ENCODE peak calls at places on chromosomes 5 and 9, in seven cellular contexts. B, N, H, T, R, P and M are unnamed samples.
A peak's percentile ranks its signal among the peaks of the same experiment; 100 is the strongest.

GRCh38 chr9:136756134-136756438 is 2.0 kb downstream of the LCN8 start:
- DNase-seq in B (no peak), N (no peak), H (no peak), T (no peak), R (no peak), P (no peak), M (no peak)

GRCh38 chr9:70262948-70263347 is 4.2 kb downstream of the SMC5 start:
- DNase-seq in B (no peak), N (no peak), H (no peak), T (no peak), R (no peak), P (no peak), M (no peak)

GRCh38 chr9:73037613-73038012 is 84.8 kb upstream of the ALDH1A1 start:
- DNase-seq in B (no peak), N (peak; percentile 13), H (no peak), T (no peak), R (no peak), P (no peak), M (no peak)

GRCh38 chr9:33795281-33795680 is at the start of gene PRSS3:
- DNase-seq in B (no peak), N (no peak), H (peak; percentile 49), T (no peak), R (no peak), P (no peak), M (no peak)

GRCh38 chr9:32378993-32379729 is 5.3 kb upstream of the ACO1 start:
- DNase-seq in B (no peak), N (peak; percentile 76), H (peak; percentile 71), T (no peak), R (peak; percentile 63), P (peak; percentile 23), M (no peak)

GRCh38 chr5:120568716-120569115 is 104.6 kb downstream of the PRR16 start:
- DNase-seq in B (no peak), N (peak; percentile 46), H (no peak), T (no peak), R (no peak), P (no peak), M (no peak)

GRCh38 chr5:131749723-131750470 is 46.9 kb downstream of the FNIP1 start:
- DNase-seq in B (no peak), N (no peak), H (no peak), T (no peak), R (no peak), P (no peak), M (no peak)

GRCh38 chr9:121741198-121741918 is 89.9 kb downstream of the DAB2IP start:
- DNase-seq in B (no peak), N (no peak), H (no peak), T (peak; percentile 74), R (no peak), P (no peak), M (no peak)

GRCh38 chr9:128149001-128149701 is at the start of gene LCN2:
- DNase-seq in B (no peak), N (no peak), H (no peak), T (no peak), R (no peak), P (no peak), M (no peak)

GRCh38 chr5:157164521-157164920 is 1.5 kb downstream of the GARIN3 start:
- DNase-seq in B (no peak), N (no peak), H (no peak), T (no peak), R (no peak), P (no peak), M (no peak)

GRCh38 chr5:124956471-124957029 is 210.1 kb upstream of the ZNF608 start:
- DNase-seq in B (no peak), N (no peak), H (no peak), T (peak; percentile 70), R (no peak), P (no peak), M (no peak)

GRCh38 chr5:73764586-73764985 is 138.6 kb downstream of the ARHGEF28 start:
- DNase-seq in B (peak; percentile 88), N (peak; percentile 43), H (no peak), T (no peak), R (no peak), P (no peak), M (no peak)

GRCh38 chr5:133457439-133457838 is 154.9 kb downstream of the FSTL4 start:
- DNase-seq in B (no peak), N (no peak), H (no peak), T (no peak), R (no peak), P (no peak), M (no peak)

GRCh38 chr9:133334161-133334560 is 1.8 kb downstream of the SURF6 start:
- DNase-seq in B (no peak), N (no peak), H (no peak), T (peak; percentile 8), R (peak; percentile 66), P (no peak), M (no peak)

GRCh38 chr5:150595466-150596031 is 44.9 kb upstream of the SYNPO start:
- DNase-seq in B (no peak), N (no peak), H (no peak), T (no peak), R (no peak), P (no peak), M (no peak)

GRCh38 chr9:89109666-89110065 is 69.0 kb downstream of the SHC3 start:
- DNase-seq in B (no peak), N (no peak), H (no peak), T (no peak), R (no peak), P (no peak), M (no peak)

GRCh38 chr5:2141254-2142000 is 258.7 kb upstream of the IRX4 start:
- DNase-seq in B (no peak), N (no peak), H (no peak), T (no peak), R (no peak), P (no peak), M (no peak)

GRCh38 chr5:5497132-5497748 is 74.8 kb downstream of the ICE1 start:
- DNase-seq in B (no peak), N (peak; percentile 88), H (peak; percentile 69), T (peak; percentile 42), R (peak; percentile 62), P (peak; percentile 93), M (peak; percentile 68)

GRCh38 chr5:156095709-156096241 is 231.2 kb upstream of the SGCD start:
- DNase-seq in B (no peak), N (no peak), H (no peak), T (peak; percentile 44), R (no peak), P (no peak), M (no peak)

GRCh38 chr5:132446621-132447020 is 44.0 kb downstream of the IRF1 start:
- DNase-seq in B (no peak), N (peak; percentile 88), H (peak; percentile 45), T (peak; percentile 91), R (peak; percentile 76), P (no peak), M (peak; percentile 87)

GRCh38 chr9:33105939-33106338 is 29.5 kb upstream of the SMU1 start:
- DNase-seq in B (no peak), N (no peak), H (no peak), T (no peak), R (no peak), P (no peak), M (no peak)

GRCh38 chr5:68661237-68661636 is 432.6 kb upstream of the SLC30A5 start:
- DNase-seq in B (no peak), N (peak; percentile 53), H (no peak), T (no peak), R (no peak), P (peak; percentile 15), M (no peak)

GRCh38 chr5:158746979-158747378 is 352.7 kb downstream of the EBF1 start:
- DNase-seq in B (no peak), N (peak; percentile 56), H (no peak), T (no peak), R (no peak), P (no peak), M (no peak)

GRCh38 chr9:124357591-124358361 is 57.5 kb downstream of the PSMB7 start:
- DNase-seq in B (no peak), N (no peak), H (no peak), T (no peak), R (no peak), P (no peak), M (no peak)

GRCh38 chr5:79686799-79687198 is 2.8 kb upstream of the CMYA5 start:
- DNase-seq in B (no peak), N (no peak), H (no peak), T (no peak), R (no peak), P (no peak), M (no peak)

GRCh38 chr5:114362197-114362976 is 517 bp downstream of the KCNN2 start:
- DNase-seq in B (no peak), N (peak; percentile 21), H (no peak), T (no peak), R (no peak), P (peak; percentile 15), M (no peak)

GRCh38 chr9:27353405-27354229 is 56.7 kb upstream of the EQTN start:
- DNase-seq in B (no peak), N (peak; percentile 16), H (no peak), T (peak; percentile 42), R (no peak), P (no peak), M (no peak)